ENCODE peak calls at places on chromosomes 13 and 19, in six cellular contexts. F is stimulated activated CD4-positive, alpha-beta T cell treated with anti-CD3 and anti-CD28 coated beads, TNF-alpha, amount 100 ng/mL, for 24 hours; T is neural progenitor cell; L is stimulated activated CD8-positive, alpha-beta memory T cell treated with anti-CD3 and anti-CD28 coated beads, Interleukin-12 subunit alpha, Interleukin-12 subunit beta, amount 100 ng/mL, for 4 hours; W is putamen; E is Jurkat, Clone E6-1. I is an unnamed sample.

GRCh38 chr19:31257025-31257424 is 92.2 kb downstream of the TSHZ3 start:
- DNase-seq in F (no peak), T (no peak), L (no peak), W (no peak), E (no peak), I (no peak)

GRCh38 chr13:25132984-25133383 is 37.0 kb downstream of the PABPC3 start:
- DNase-seq in F (no peak), T (no peak), L (no peak), W (no peak), E (no peak), I (no peak)

GRCh38 chr19:47427241-47428176 is 8.2 kb upstream of the MEIS3 start:
- DNase-seq in F (peak), T (peak), L (no peak), W (peak), E (peak), I (peak)

GRCh38 chr19:1574354-1574753 is 6.2 kb upstream of the MEX3D start:
- DNase-seq in F (no peak), T (no peak), L (no peak), W (no peak), E (no peak), I (no peak)

GRCh38 chr19:10142701-10143375 is 23.1 kb upstream of the EIF3G start:
- DNase-seq in F (no peak), T (no peak), L (no peak), W (no peak), E (peak), I (no peak)

GRCh38 chr19:48490980-48491792 is 20.4 kb downstream of the LMTK3 start:
- DNase-seq in F (peak), T (peak), L (peak), W (no peak), E (peak), I (no peak)

GRCh38 chr13:114151031-114151430 is 18.6 kb upstream of the RASA3 start:
- DNase-seq in F (no peak), T (no peak), L (no peak), W (no peak), E (no peak), I (no peak)

GRCh38 chr13:45500492-45501174 is 35.9 kb downstream of the COG3 start:
- DNase-seq in F (no peak), T (no peak), L (no peak), W (no peak), E (no peak), I (peak)

GRCh38 chr19:512548-513365 is 5.5 kb downstream of the TPGS1 start:
- DNase-seq in F (no peak), T (no peak), L (no peak), W (no peak), E (no peak), I (no peak)

GRCh38 chr13:77779461-77780272 is 82.2 kb downstream of the SLAIN1 start:
- DNase-seq in F (no peak), T (peak), L (no peak), W (peak), E (peak), I (peak)

GRCh38 chr19:34556500-34556899 is 74.9 kb downstream of the WTIP start:
- DNase-seq in F (peak), T (peak), L (no peak), W (no peak), E (peak), I (peak)

GRCh38 chr19:4754248-4754647 is 30.6 kb upstream of the DPP9 start:
- DNase-seq in F (no peak), T (no peak), L (no peak), W (no peak), E (no peak), I (peak)

GRCh38 chr19:54206831-54207177 is 6.1 kb downstream of the RPS9 start:
- DNase-seq in F (no peak), T (no peak), L (no peak), W (no peak), E (no peak), I (no peak)

GRCh38 chr13:89900104-89900760 is 1447.3 kb upstream of the MIR17HG start:
- DNase-seq in F (no peak), T (no peak), L (no peak), W (no peak), E (no peak), I (no peak)

GRCh38 chr19:32930567-32930966 is 41.2 kb downstream of the CEP89 start:
- DNase-seq in F (no peak), T (no peak), L (no peak), W (no peak), E (no peak), I (no peak)

GRCh38 chr13:20272571-20273171 is 40.6 kb upstream of the GJB6 start:
- DNase-seq in F (no peak), T (no peak), L (no peak), W (no peak), E (no peak), I (no peak)

GRCh38 chr13:110624766-110625756 is 9.7 kb downstream of the NAXD start:
- DNase-seq in F (no peak), T (peak), L (no peak), W (no peak), E (no peak), I (no peak)

GRCh38 chr19:50551713-50552187 is 16.5 kb downstream of the LRRC4B start:
- DNase-seq in F (no peak), T (peak), L (no peak), W (peak), E (no peak), I (no peak)

GRCh38 chr19:17967258-17968051 is 548 bp downstream of the KCNN1 start:
- DNase-seq in F (no peak), T (peak), L (no peak), W (no peak), E (no peak), I (no peak)

GRCh38 chr13:100095498-100095897 is 6.6 kb downstream of the PCCA start:
- DNase-seq in F (no peak), T (no peak), L (no peak), W (no peak), E (no peak), I (no peak)

GRCh38 chr19:835201-835810 is 5.5 kb upstream of the PRTN3 start:
- DNase-seq in F (no peak), T (no peak), L (no peak), W (no peak), E (no peak), I (no peak)

GRCh38 chr13:79382545-79383275 is 23.3 kb downstream of the RBM26 start:
- DNase-seq in F (no peak), T (no peak), L (no peak), W (no peak), E (no peak), I (no peak)